ENCODE peak calls at places on chromosomes 5 and 9, in four cellular contexts. One of them, this sample, is unnamed.

GRCh38 chr9:103681435-103681834 is 412.7 kb upstream of the SMC2 start:
- DNase-seq in A549: no peak
- DNase-seq in K562: no peak
- DNase-seq in GM12878: no peak
- DNase-seq in this sample: no peak

GRCh38 chr5:159001247-159001646 is 98.5 kb downstream of the EBF1 start:
- DNase-seq in A549: no peak
- DNase-seq in K562: no peak
- DNase-seq in GM12878: no peak
- DNase-seq in this sample: no peak

GRCh38 chr5:32522429-32523143 is 62.8 kb upstream of the SUB1 start:
- DNase-seq in A549: no peak
- DNase-seq in K562: no peak
- DNase-seq in GM12878: no peak
- DNase-seq in this sample: peak; percentile 84

GRCh38 chr9:79912641-79913040 is 340.9 kb downstream of the TLE4 start:
- DNase-seq in A549: no peak
- DNase-seq in K562: no peak
- DNase-seq in GM12878: no peak
- DNase-seq in this sample: no peak

GRCh38 chr9:4145482-4145881 is 154.4 kb downstream of the GLIS3 start:
- DNase-seq in A549: no peak
- DNase-seq in K562: no peak
- DNase-seq in GM12878: no peak
- DNase-seq in this sample: no peak

GRCh38 chr9:12972608-12973589 is 198.1 kb downstream of the LURAP1L start:
- DNase-seq in A549: no peak
- DNase-seq in K562: no peak
- DNase-seq in GM12878: no peak
- DNase-seq in this sample: no peak

GRCh38 chr9:1946506-1946905 is 68.6 kb upstream of the SMARCA2 start:
- DNase-seq in A549: no peak
- DNase-seq in K562: no peak
- DNase-seq in GM12878: no peak
- DNase-seq in this sample: no peak

GRCh38 chr9:81082251-81082650 is 607.1 kb downstream of the TLE1 start:
- DNase-seq in A549: no peak
- DNase-seq in K562: no peak
- DNase-seq in GM12878: no peak
- DNase-seq in this sample: peak; percentile 21

GRCh38 chr5:55935371-55935770 is 59.4 kb downstream of the IL6ST start:
- DNase-seq in A549: no peak
- DNase-seq in K562: no peak
- DNase-seq in GM12878: no peak
- DNase-seq in this sample: no peak

GRCh38 chr5:39119404-39120051 is 45.3 kb upstream of the RICTOR start:
- DNase-seq in A549: no peak
- DNase-seq in K562: no peak
- DNase-seq in GM12878: no peak
- DNase-seq in this sample: no peak

GRCh38 chr9:113577525-113578261 is 114.2 kb downstream of the RGS3 start:
- DNase-seq in A549: no peak
- DNase-seq in K562: peak; percentile 38
- DNase-seq in GM12878: no peak
- DNase-seq in this sample: peak; percentile 81

GRCh38 chr9:31065691-31066090 is 1318.8 kb upstream of the ACO1 start:
- DNase-seq in A549: no peak
- DNase-seq in K562: no peak
- DNase-seq in GM12878: no peak
- DNase-seq in this sample: no peak

GRCh38 chr5:113213551-113213971 is 221.2 kb downstream of the TSSK1B start:
- DNase-seq in A549: no peak
- DNase-seq in K562: no peak
- DNase-seq in GM12878: no peak
- DNase-seq in this sample: no peak

GRCh38 chr9:101235105-101235866 is 149.5 kb downstream of the BAAT start:
- DNase-seq in A549: no peak
- DNase-seq in K562: no peak
- DNase-seq in GM12878: no peak
- DNase-seq in this sample: no peak

GRCh38 chr5:106269252-106269843 is 1401.4 kb downstream of the EFNA5 start:
- DNase-seq in A549: no peak
- DNase-seq in K562: no peak
- DNase-seq in GM12878: no peak
- DNase-seq in this sample: peak; percentile 57

GRCh38 chr9:123611228-123611627 is 255.2 kb downstream of the CRB2 start:
- DNase-seq in A549: no peak
- DNase-seq in K562: no peak
- DNase-seq in GM12878: no peak
- DNase-seq in this sample: peak; percentile 22

GRCh38 chr9:100933656-100934055 is 94.9 kb upstream of the PLPPR1 start:
- DNase-seq in A549: no peak
- DNase-seq in K562: no peak
- DNase-seq in GM12878: no peak
- DNase-seq in this sample: no peak

GRCh38 chr9:77751341-77752091 is 103.4 kb upstream of the GNA14 start:
- DNase-seq in A549: peak; percentile 13
- DNase-seq in K562: peak; percentile 8
- DNase-seq in GM12878: no peak
- DNase-seq in this sample: peak; percentile 81

GRCh38 chr5:10297646-10298204 is 10.0 kb downstream of the CMBL start:
- DNase-seq in A549: no peak
- DNase-seq in K562: no peak
- DNase-seq in GM12878: no peak
- DNase-seq in this sample: no peak

GRCh38 chr9:114779352-114779845 is 26.4 kb downstream of the TNFSF15 start:
- DNase-seq in A549: peak; percentile 56
- DNase-seq in K562: no peak
- DNase-seq in GM12878: no peak
- DNase-seq in this sample: no peak

GRCh38 chr5:17852701-17853100 is 218.4 kb downstream of the TAF11L14 start:
- DNase-seq in A549: no peak
- DNase-seq in K562: no peak
- DNase-seq in GM12878: no peak
- DNase-seq in this sample: no peak

GRCh38 chr9:136962163-136962562 is 10.1 kb downstream of the LCN12 start:
- DNase-seq in A549: no peak
- DNase-seq in K562: no peak
- DNase-seq in GM12878: no peak
- DNase-seq in this sample: no peak

GRCh38 chr5:173093597-173093996 is 37.4 kb downstream of the CREBRF start:
- DNase-seq in A549: no peak
- DNase-seq in K562: no peak
- DNase-seq in GM12878: no peak
- DNase-seq in this sample: no peak

GRCh38 chr5:166493627-166494026 is 1797.8 kb upstream of the WWC1 start:
- DNase-seq in A549: no peak
- DNase-seq in K562: no peak
- DNase-seq in GM12878: no peak
- DNase-seq in this sample: no peak

GRCh38 chr5:56440871-56441740 is 208.0 kb upstream of the ANKRD55 start:
- DNase-seq in A549: peak; percentile 22
- DNase-seq in K562: no peak
- DNase-seq in GM12878: no peak
- DNase-seq in this sample: peak; percentile 88

GRCh38 chr5:13659391-13659790 is 285.1 kb downstream of the DNAH5 start:
- DNase-seq in A549: no peak
- DNase-seq in K562: no peak
- DNase-seq in GM12878: no peak
- DNase-seq in this sample: peak; percentile 63

GRCh38 chr5:32600057-32600622 is 14.8 kb downstream of the SUB1 start:
- DNase-seq in A549: no peak
- DNase-seq in K562: no peak
- DNase-seq in GM12878: no peak
- DNase-seq in this sample: peak; percentile 86

GRCh38 chr5:111830333-111830732 is 73.3 kb upstream of the NREP start:
- DNase-seq in A549: no peak
- DNase-seq in K562: no peak
- DNase-seq in GM12878: no peak
- DNase-seq in this sample: peak; percentile 70

GRCh38 chr5:136424835-136425694 is 59.7 kb upstream of the TRPC7 start:
- DNase-seq in A549: peak; percentile 58
- DNase-seq in K562: peak; percentile 79
- DNase-seq in GM12878: no peak
- DNase-seq in this sample: peak; percentile 33
- TF ChIP-seq ELK1 in A549: no peak
- TF ChIP-seq ELK1 in K562: no peak
- TF ChIP-seq ELK1 in GM12878: no peak
- TF ChIP-seq ELK1 in this sample: no peak

GRCh38 chr9:110048976-110049698 is 158.8 kb downstream of the C9orf152 start:
- DNase-seq in A549: peak; percentile 35
- DNase-seq in K562: no peak
- DNase-seq in GM12878: no peak
- DNase-seq in this sample: no peak

GRCh38 chr9:110049699-110050450 is 158.1 kb downstream of the C9orf152 start:
- DNase-seq in A549: no peak
- DNase-seq in K562: no peak
- DNase-seq in GM12878: no peak
- DNase-seq in this sample: no peak

GRCh38 chr9:110048473-110048975 is 159.4 kb downstream of the C9orf152 start:
- DNase-seq in A549: peak; percentile 55
- DNase-seq in K562: peak; percentile 66
- DNase-seq in GM12878: peak; percentile 56
- DNase-seq in this sample: peak; percentile 79

GRCh38 chr9:110047955-110048472 is 159.9 kb downstream of the C9orf152 start:
- DNase-seq in A549: no peak
- DNase-seq in K562: no peak
- DNase-seq in GM12878: no peak
- DNase-seq in this sample: no peak

GRCh38 chr9:110050925-110051355 is 157.0 kb downstream of the C9orf152 start:
- DNase-seq in A549: peak; percentile 40
- DNase-seq in K562: no peak
- DNase-seq in GM12878: no peak
- DNase-seq in this sample: peak; percentile 95
- TF ChIP-seq ELK1 in A549: no peak
- TF ChIP-seq ELK1 in K562: no peak
- TF ChIP-seq ELK1 in GM12878: no peak
- TF ChIP-seq ELK1 in this sample: no peak

GRCh38 chr5:1112596-1113331 is 901 bp upstream of the SLC12A7 start:
- DNase-seq in A549: no peak
- DNase-seq in K562: no peak
- DNase-seq in GM12878: no peak
- DNase-seq in this sample: no peak
- TF ChIP-seq ELK1 in A549: no peak
- TF ChIP-seq ELK1 in K562: no peak
- TF ChIP-seq ELK1 in GM12878: no peak
- TF ChIP-seq ELK1 in this sample: no peak

GRCh38 chr5:124433170-124433569 is 313.3 kb downstream of the ZNF608 start:
- DNase-seq in A549: no peak
- DNase-seq in K562: no peak
- DNase-seq in GM12878: no peak
- DNase-seq in this sample: no peak

GRCh38 chr5:124440471-124440870 is 306.0 kb downstream of the ZNF608 start:
- DNase-seq in A549: no peak
- DNase-seq in K562: no peak
- DNase-seq in GM12878: no peak
- DNase-seq in this sample: no peak

GRCh38 chr5:124439609-124440008 is 306.8 kb downstream of the ZNF608 start:
- DNase-seq in A549: no peak
- DNase-seq in K562: no peak
- DNase-seq in GM12878: no peak
- DNase-seq in this sample: no peak

GRCh38 chr5:124436294-124436693 is 310.1 kb downstream of the ZNF608 start:
- DNase-seq in A549: no peak
- DNase-seq in K562: no peak
- DNase-seq in GM12878: no peak
- DNase-seq in this sample: peak; percentile 75

GRCh38 chr5:124438390-124439380 is 307.8 kb downstream of the ZNF608 start:
- DNase-seq in A549: no peak
- DNase-seq in K562: no peak
- DNase-seq in GM12878: no peak
- DNase-seq in this sample: no peak
- TF ChIP-seq ELK1 in A549: no peak
- TF ChIP-seq ELK1 in K562: no peak
- TF ChIP-seq ELK1 in GM12878: no peak
- TF ChIP-seq ELK1 in this sample: no peak

GRCh38 chr5:176436641-176437040 is 11.5 kb upstream of the FAF2 start:
- DNase-seq in A549: no peak
- DNase-seq in K562: no peak
- DNase-seq in GM12878: no peak
- DNase-seq in this sample: peak; percentile 88
- TF ChIP-seq ELK1 in A549: no peak
- TF ChIP-seq ELK1 in K562: no peak
- TF ChIP-seq ELK1 in GM12878: no peak
- TF ChIP-seq ELK1 in this sample: no peak

DNA sequence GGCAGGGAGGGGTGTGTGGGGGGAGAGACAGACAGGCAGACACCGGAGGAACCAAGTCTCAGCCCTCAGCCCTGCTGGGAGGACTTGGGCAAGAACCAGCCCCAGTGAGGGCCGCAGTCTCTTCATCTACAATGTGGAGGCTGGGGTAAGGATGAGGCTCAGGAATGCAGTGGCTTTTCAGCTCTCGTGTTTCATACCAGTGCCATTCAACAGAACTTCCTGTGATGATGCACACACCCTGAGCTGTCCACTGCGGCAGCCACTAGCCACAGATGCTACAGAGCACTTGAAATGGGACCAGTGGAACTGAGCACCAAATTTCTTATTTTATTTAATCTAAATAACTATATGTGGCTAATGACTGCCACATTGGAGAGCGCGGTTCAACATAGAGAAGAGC is 10.7 kb downstream of the CAMK2A start:
- DNase-seq in A549: no peak
- DNase-seq in K562: no peak
- DNase-seq in GM12878: no peak
- DNase-seq in this sample: peak; percentile 90
- TF ChIP-seq ELK1 in A549: no peak
- TF ChIP-seq ELK1 in K562: no peak
- TF ChIP-seq ELK1 in GM12878: no peak
- TF ChIP-seq ELK1 in this sample: no peak

DNA sequence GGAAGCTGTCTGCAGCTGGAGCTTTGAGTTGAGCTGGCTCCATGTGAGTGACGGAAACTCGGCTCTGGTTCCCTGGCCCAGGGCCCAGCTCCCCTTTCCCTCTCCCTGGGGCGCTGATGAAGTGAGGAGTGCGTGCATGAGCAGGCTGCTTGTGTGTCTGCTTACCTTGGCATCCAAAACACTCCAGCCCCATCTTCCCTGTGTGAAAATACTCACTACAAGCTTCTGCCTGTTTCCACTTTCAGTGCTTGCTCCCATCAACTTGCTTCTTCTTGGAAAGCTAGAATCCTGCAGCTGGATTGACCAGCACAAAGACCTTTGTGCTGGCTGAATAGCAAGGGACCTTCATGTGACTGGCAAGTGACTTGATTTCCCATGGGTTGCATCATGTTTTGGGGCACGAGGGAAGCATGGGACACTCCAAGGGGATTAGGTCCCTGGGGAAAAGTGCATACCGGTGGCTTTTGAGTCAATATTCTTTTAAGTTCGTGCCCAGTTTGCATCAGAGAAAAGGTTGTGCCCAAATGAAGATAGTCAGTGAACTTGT is 198.1 kb downstream of the GADD45G start:
- DNase-seq in A549: no peak
- DNase-seq in K562: no peak
- DNase-seq in GM12878: no peak
- DNase-seq in this sample: no peak
- TF ChIP-seq ELK1 in A549: no peak
- TF ChIP-seq ELK1 in K562: no peak
- TF ChIP-seq ELK1 in GM12878: no peak
- TF ChIP-seq ELK1 in this sample: no peak

This sample was measured in IMR-90.